ENCODE peak calls at places on chromosomes 11 and 22, in ten cellular contexts. Y is A549, T is IMR-90, N is colonic mucosa, F is right atrium auricular region, Z is tibial nerve, G is BJ, X is Karpas-422, Q is fibroblast of pulmonary artery, W is heart right ventricle. U is an unnamed sample.

GRCh38 chr11:70432065-70432464 is 33.7 kb downstream of the CTTN start:
- DNase-seq in Y (no peak), T (no peak), N (no peak), F (no peak), Z (no peak), G (no peak), X (no peak), Q (no peak), W (no peak), U (no peak)

GRCh38 chr22:39463931-39464390 is 7.1 kb downstream of the MGAT3 start:
- DNase-seq in Y (no peak), T (no peak), N (no peak), F (peak), Z (no peak), G (no peak), X (peak), Q (peak), W (no peak), U (peak)

GRCh38 chr11:92827132-92827531 is 142.3 kb upstream of the MTNR1B start:
- DNase-seq in Y (no peak), T (no peak), N (no peak), F (no peak), Z (no peak), G (no peak), X (no peak), Q (no peak), W (no peak), U (no peak)

GRCh38 chr11:4881188-4881587 is 512 bp upstream of the OR51T1 start:
- DNase-seq in Y (no peak), T (peak), N (no peak), F (no peak), Z (no peak), G (no peak), X (no peak), Q (no peak), W (no peak), U (no peak)

GRCh38 chr11:875769-876301 is 33.2 kb downstream of the TSPAN4 start:
- DNase-seq in Y (no peak), T (no peak), N (no peak), F (no peak), Z (no peak), G (no peak), X (no peak), Q (no peak), W (no peak), U (no peak)

GRCh38 chr22:22355233-22355834 is 110.7 kb downstream of the VPREB1 start:
- DNase-seq in Y (no peak), T (no peak), N (no peak), F (no peak), Z (no peak), G (no peak), X (no peak), Q (no peak), W (no peak), U (peak)

GRCh38 chr11:73570415-73571114 is 27.3 kb downstream of the FAM168A start:
- DNase-seq in Y (peak), T (peak), N (no peak), F (no peak), Z (no peak), G (no peak), X (no peak), Q (peak), W (no peak), U (peak)

GRCh38 chr11:109034341-109034696 is 369.4 kb downstream of the DDX10 start:
- DNase-seq in Y (no peak), T (peak), N (no peak), F (no peak), Z (no peak), G (no peak), X (no peak), Q (peak), W (no peak), U (no peak)

GRCh38 chr22:44664149-44664548 is 37.9 kb upstream of the PRR5 start:
- DNase-seq in Y (no peak), T (peak), N (peak), F (peak), Z (no peak), G (no peak), X (no peak), Q (peak), W (peak), U (no peak)

GRCh38 chr22:27970596-27971220 is 51.7 kb upstream of the PITPNB start:
- DNase-seq in Y (no peak), T (peak), N (no peak), F (no peak), Z (no peak), G (no peak), X (no peak), Q (peak), W (no peak), U (no peak)
- H3K4me3 ChIP-seq in Y (no peak), T (no peak), N (no peak), F (no peak), Z (no peak), G (no peak), X (no peak), Q (no peak), W (no peak), U (no peak)

GRCh38 chr22:20019661-20020532 is 1.0 kb upstream of the TANGO2 start:
- DNase-seq in Y (no peak), T (no peak), N (no peak), F (no peak), Z (no peak), G (no peak), X (no peak), Q (no peak), W (no peak), U (no peak)
- H3K4me3 ChIP-seq in Y (peak), T (peak), N (peak), F (peak), Z (no peak), G (no peak), X (peak), Q (peak), W (peak), U (peak)

DNA sequence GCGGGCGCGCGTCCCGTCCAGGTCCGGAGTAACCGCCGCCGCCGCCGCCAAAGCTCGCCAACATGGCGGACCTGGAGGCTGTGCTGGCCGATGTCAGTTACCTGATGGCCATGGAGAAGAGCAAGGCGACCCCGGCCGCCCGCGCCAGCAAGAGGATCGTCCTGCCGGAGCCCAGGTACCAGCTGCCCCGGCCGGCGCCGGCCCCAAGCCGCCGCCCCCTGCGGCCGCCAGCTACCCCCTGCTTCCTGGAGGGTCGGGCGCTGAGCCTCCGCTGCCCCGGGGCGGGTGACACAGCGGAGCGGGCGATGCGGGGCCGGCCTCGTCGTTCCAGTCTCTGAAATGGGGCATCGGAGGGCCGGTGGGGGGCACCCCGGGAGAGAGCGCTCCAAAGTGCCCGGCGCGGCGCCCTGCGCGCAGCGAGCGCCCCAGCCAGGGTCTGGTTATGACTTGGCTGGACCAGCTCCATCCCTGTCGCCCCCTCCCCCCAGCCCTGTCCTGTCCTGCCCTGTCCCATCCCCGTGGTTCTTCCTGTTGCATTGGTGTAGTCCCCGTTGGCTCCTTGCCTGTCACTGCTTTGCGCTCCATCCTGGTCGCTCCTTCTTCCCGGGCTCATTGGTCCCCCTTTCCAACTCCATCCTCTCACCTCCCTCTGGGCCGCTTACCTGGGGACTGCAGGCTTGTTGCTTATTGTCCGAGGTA is 653 bp downstream of the GRK3 start:
- DNase-seq in Y (peak), T (no peak), N (peak), F (no peak), Z (no peak), G (no peak), X (peak), Q (no peak), W (peak), U (peak)
- H3K4me3 ChIP-seq in Y (peak), T (peak), N (peak), F (peak), Z (peak), G (peak), X (peak), Q (peak), W (peak), U (peak)

GRCh38 chr22:37163096-37163489 is 13.4 kb upstream of the IL2RB start:
- DNase-seq in Y (no peak), T (no peak), N (no peak), F (no peak), Z (no peak), G (no peak), X (no peak), Q (no peak), W (no peak), U (no peak)

GRCh38 chr22:37161442-37161841 is 11.7 kb upstream of the IL2RB start:
- DNase-seq in Y (peak), T (no peak), N (no peak), F (no peak), Z (no peak), G (no peak), X (peak), Q (no peak), W (no peak), U (no peak)

GRCh38 chr22:37163618-37164534 is 14.2 kb upstream of the IL2RB start:
- DNase-seq in Y (no peak), T (no peak), N (no peak), F (no peak), Z (no peak), G (no peak), X (no peak), Q (no peak), W (no peak), U (no peak)

GRCh38 chr22:37164535-37164887 is 14.8 kb upstream of the IL2RB start:
- DNase-seq in Y (no peak), T (no peak), N (no peak), F (no peak), Z (no peak), G (no peak), X (no peak), Q (no peak), W (no peak), U (no peak)

GRCh38 chr22:37162221-37163095 is 12.7 kb upstream of the IL2RB start:
- DNase-seq in Y (no peak), T (no peak), N (no peak), F (no peak), Z (no peak), G (no peak), X (no peak), Q (no peak), W (no peak), U (no peak)
- H3K4me3 ChIP-seq in Y (no peak), T (no peak), N (no peak), F (no peak), Z (no peak), G (no peak), X (no peak), Q (no peak), W (no peak), U (no peak)

GRCh38 chr22:27329471-27329870 is 472.1 kb downstream of the MN1 start:
- DNase-seq in Y (no peak), T (no peak), N (no peak), F (no peak), Z (no peak), G (no peak), X (no peak), Q (no peak), W (no peak), U (no peak)
- H3K4me3 ChIP-seq in Y (no peak), T (no peak), N (no peak), F (no peak), Z (no peak), G (no peak), X (no peak), Q (no peak), W (no peak), U (no peak)

DNA sequence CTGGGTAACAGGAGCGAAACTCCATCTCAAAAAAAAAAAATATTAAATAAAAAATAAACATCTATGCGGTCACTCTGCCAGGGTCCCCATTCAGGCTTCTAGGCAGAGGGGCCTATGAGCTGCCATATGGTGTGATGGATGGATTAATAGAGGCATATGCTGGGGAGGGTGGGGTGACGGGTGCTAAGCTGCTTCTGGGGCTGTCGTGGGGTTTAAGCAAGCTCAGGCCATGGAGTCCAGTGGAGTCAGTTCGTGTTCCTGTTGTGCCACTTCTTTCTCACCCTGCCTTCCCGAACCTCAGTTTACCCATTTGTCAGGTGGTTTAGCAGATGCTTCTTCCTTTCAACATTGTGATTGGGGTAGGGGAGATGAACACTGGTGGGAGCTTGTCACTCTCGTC is 9.0 kb upstream of the GRAMD4 start:
- DNase-seq in Y (no peak), T (no peak), N (no peak), F (no peak), Z (no peak), G (no peak), X (no peak), Q (no peak), W (no peak), U (no peak)
- H3K4me3 ChIP-seq in Y (no peak), T (no peak), N (no peak), F (no peak), Z (no peak), G (no peak), X (no peak), Q (no peak), W (no peak), U (no peak)

U was measured in upper lobe of left lung.